ENCODE peak calls at places on chromosomes 3 and 15, in nine cellular contexts. One of them, this sample, is unnamed.

GRCh38 chr15:52804526-52805081 is 14.5 kb upstream of the ONECUT1 start:
- DNase-seq in psoas muscle: no peak
- DNase-seq in left lung: no peak
- DNase-seq in endothelial cell of umbilical vein: no peak
- DNase-seq in Peyer's patch: no peak
- DNase-seq in A549: no peak
- DNase-seq in right atrium auricular region: no peak
- DNase-seq in mammary epithelial cell: no peak
- DNase-seq in lower lobe of right lung: no peak
- DNase-seq in this sample: no peak

GRCh38 chr3:40593351-40593750 is 68.6 kb downstream of the ZNF621 start:
- DNase-seq in psoas muscle: no peak
- DNase-seq in left lung: no peak
- DNase-seq in endothelial cell of umbilical vein: no peak
- DNase-seq in Peyer's patch: no peak
- DNase-seq in A549: no peak
- DNase-seq in right atrium auricular region: no peak
- DNase-seq in mammary epithelial cell: peak; percentile 22
- DNase-seq in lower lobe of right lung: no peak
- DNase-seq in this sample: no peak

GRCh38 chr15:34116620-34117019 is 14.7 kb downstream of the PGBD4 start:
- DNase-seq in psoas muscle: no peak
- DNase-seq in left lung: no peak
- DNase-seq in endothelial cell of umbilical vein: no peak
- DNase-seq in Peyer's patch: no peak
- DNase-seq in A549: no peak
- DNase-seq in right atrium auricular region: no peak
- DNase-seq in mammary epithelial cell: no peak
- DNase-seq in lower lobe of right lung: no peak
- DNase-seq in this sample: no peak

GRCh38 chr3:104388624-104389023 is 978.1 kb upstream of the ALCAM start:
- DNase-seq in psoas muscle: no peak
- DNase-seq in left lung: no peak
- DNase-seq in endothelial cell of umbilical vein: peak; percentile 16
- DNase-seq in Peyer's patch: no peak
- DNase-seq in A549: no peak
- DNase-seq in right atrium auricular region: no peak
- DNase-seq in mammary epithelial cell: peak; percentile 5
- DNase-seq in lower lobe of right lung: no peak
- DNase-seq in this sample: peak; percentile 12

GRCh38 chr3:14451844-14452533 is 49.6 kb downstream of the SLC6A6 start:
- DNase-seq in psoas muscle: peak; percentile 82
- DNase-seq in left lung: no peak
- DNase-seq in endothelial cell of umbilical vein: peak; percentile 83
- DNase-seq in Peyer's patch: peak; percentile 77
- DNase-seq in A549: peak; percentile 93
- DNase-seq in right atrium auricular region: peak; percentile 78
- DNase-seq in mammary epithelial cell: no peak
- DNase-seq in lower lobe of right lung: no peak
- DNase-seq in this sample: peak; percentile 26

GRCh38 chr3:46663611-46664135 is 29.8 kb downstream of the ALS2CL start:
- DNase-seq in psoas muscle: no peak
- DNase-seq in left lung: no peak
- DNase-seq in endothelial cell of umbilical vein: peak; percentile 46
- DNase-seq in Peyer's patch: peak; percentile 41
- DNase-seq in A549: peak; percentile 3
- DNase-seq in right atrium auricular region: peak; percentile 54
- DNase-seq in mammary epithelial cell: no peak
- DNase-seq in lower lobe of right lung: peak; percentile 15
- DNase-seq in this sample: peak; percentile 19

GRCh38 chr15:85854345-85855097 is 59.8 kb upstream of the KLHL25 start:
- DNase-seq in psoas muscle: no peak
- DNase-seq in left lung: no peak
- DNase-seq in endothelial cell of umbilical vein: peak; percentile 65
- DNase-seq in Peyer's patch: peak; percentile 66
- DNase-seq in A549: peak; percentile 76
- DNase-seq in right atrium auricular region: no peak
- DNase-seq in mammary epithelial cell: peak; percentile 49
- DNase-seq in lower lobe of right lung: no peak
- DNase-seq in this sample: peak; percentile 40

GRCh38 chr15:80974914-80975313 is 14.7 kb downstream of the MESD start:
- DNase-seq in psoas muscle: no peak
- DNase-seq in left lung: no peak
- DNase-seq in endothelial cell of umbilical vein: no peak
- DNase-seq in Peyer's patch: no peak
- DNase-seq in A549: no peak
- DNase-seq in right atrium auricular region: no peak
- DNase-seq in mammary epithelial cell: no peak
- DNase-seq in lower lobe of right lung: no peak
- DNase-seq in this sample: no peak

DNA sequence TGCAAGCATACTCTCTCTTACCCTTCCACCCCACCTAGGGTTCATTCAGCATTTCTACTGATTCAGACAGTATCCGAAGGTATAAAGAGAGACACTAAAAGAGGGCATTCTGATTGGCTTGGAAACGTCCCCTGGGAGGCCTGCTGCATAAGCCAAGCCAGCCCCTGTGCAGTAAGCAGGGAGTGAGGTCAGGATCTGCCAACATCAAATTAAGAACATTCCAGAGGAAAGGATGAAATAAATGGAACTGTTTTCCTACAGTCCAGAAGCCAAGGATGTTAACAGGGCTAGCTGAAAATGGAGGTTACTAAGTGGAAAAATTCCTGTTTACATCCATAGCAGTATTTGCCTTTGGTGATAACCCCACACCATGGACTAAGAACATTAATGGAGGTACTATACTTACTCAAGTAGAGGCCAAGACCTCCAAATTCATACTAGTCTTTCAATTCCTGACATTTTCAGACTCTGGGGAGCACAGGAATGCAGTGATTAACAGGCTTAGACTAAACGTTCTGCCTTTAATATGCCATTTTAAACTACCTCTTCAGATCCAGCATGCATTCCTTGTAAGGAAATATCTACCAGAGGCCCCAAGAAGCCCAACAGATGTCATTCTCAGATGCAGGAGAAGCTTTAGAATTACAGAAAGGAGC is 34.5 kb downstream of the NPTN start:
- DNase-seq in psoas muscle: no peak
- DNase-seq in left lung: no peak
- DNase-seq in endothelial cell of umbilical vein: no peak
- DNase-seq in Peyer's patch: no peak
- DNase-seq in A549: no peak
- DNase-seq in right atrium auricular region: no peak
- DNase-seq in mammary epithelial cell: no peak
- DNase-seq in lower lobe of right lung: no peak
- DNase-seq in this sample: peak; percentile 27
- H3K4me1 ChIP-seq in psoas muscle: peaks cover 82% of the 10 kb centered on the region
- H3K4me1 ChIP-seq in left lung: peaks cover 32% of the 10 kb centered on the region
- H3K4me1 ChIP-seq in endothelial cell of umbilical vein: peaks cover 39% of the 10 kb centered on the region
- H3K4me1 ChIP-seq in Peyer's patch: no peaks in the 10 kb centered on the region
- H3K4me1 ChIP-seq in A549: peaks cover 41% of the 10 kb centered on the region
- H3K4me1 ChIP-seq in right atrium auricular region: no peaks in the 10 kb centered on the region
- H3K4me1 ChIP-seq in mammary epithelial cell: peaks cover 56% of the 10 kb centered on the region
- H3K4me1 ChIP-seq in lower lobe of right lung: peaks cover 92% of the 10 kb centered on the region
- H3K4me1 ChIP-seq in this sample: peaks cover 34% of the 10 kb centered on the region

DNA sequence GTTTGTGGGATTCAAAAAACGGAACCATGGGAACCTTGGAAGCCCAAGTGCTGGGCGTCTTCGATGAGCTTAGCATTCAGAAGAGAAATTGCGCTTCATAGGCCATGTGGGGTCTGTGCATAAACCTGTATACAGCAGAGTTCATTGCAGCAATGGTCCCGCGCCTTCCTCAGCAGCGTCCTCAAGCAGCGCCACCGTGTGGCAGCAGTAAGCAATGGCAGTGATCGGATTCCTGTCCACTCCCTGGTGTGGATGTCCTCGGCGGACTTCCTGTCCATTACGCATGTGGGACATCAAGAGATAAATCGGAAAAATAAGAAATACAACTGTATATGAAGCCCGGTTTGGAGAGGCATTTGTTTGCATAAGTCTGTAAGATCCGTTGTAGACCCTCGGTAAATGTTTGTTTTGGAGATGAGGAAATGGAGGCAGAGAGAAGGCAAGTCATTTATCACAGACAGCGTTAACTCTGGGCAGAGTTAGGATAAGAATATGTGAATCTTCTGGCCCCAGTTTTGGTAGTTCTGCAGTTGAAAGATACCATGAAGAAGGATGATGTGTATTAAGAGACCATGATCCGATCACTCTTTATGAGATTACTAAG is 57.7 kb downstream of the CNTN4 start:
- DNase-seq in psoas muscle: no peak
- DNase-seq in left lung: no peak
- DNase-seq in endothelial cell of umbilical vein: no peak
- DNase-seq in Peyer's patch: no peak
- DNase-seq in A549: peak; percentile 46
- DNase-seq in right atrium auricular region: no peak
- DNase-seq in mammary epithelial cell: no peak
- DNase-seq in lower lobe of right lung: no peak
- DNase-seq in this sample: peak; percentile 8
- TF ChIP-seq CTCF in psoas muscle: no peak
- TF ChIP-seq CTCF in left lung: peak; percentile 21
- TF ChIP-seq CTCF in endothelial cell of umbilical vein: peak; percentile 42
- TF ChIP-seq CTCF in Peyer's patch: peak; percentile 47
- TF ChIP-seq CTCF in A549: peak; percentile 20
- TF ChIP-seq CTCF in right atrium auricular region: peak; percentile 34
- TF ChIP-seq CTCF in mammary epithelial cell: peak; percentile 17
- TF ChIP-seq CTCF in lower lobe of right lung: peak; percentile 50
- TF ChIP-seq CTCF in this sample: peak; percentile 38

GRCh38 chr3:21694506-21694905 is 56.5 kb downstream of the ZNF385D start:
- DNase-seq in psoas muscle: no peak
- DNase-seq in left lung: no peak
- DNase-seq in endothelial cell of umbilical vein: no peak
- DNase-seq in Peyer's patch: no peak
- DNase-seq in A549: no peak
- DNase-seq in right atrium auricular region: no peak
- DNase-seq in mammary epithelial cell: no peak
- DNase-seq in lower lobe of right lung: no peak
- DNase-seq in this sample: no peak
- H3K4me3 ChIP-seq in psoas muscle: no peak overlapping the region
- H3K4me3 ChIP-seq in left lung: no peak overlapping the region
- H3K4me3 ChIP-seq in endothelial cell of umbilical vein: no peak overlapping the region
- H3K4me3 ChIP-seq in Peyer's patch: no peak overlapping the region
- H3K4me3 ChIP-seq in A549: no peak overlapping the region
- H3K4me3 ChIP-seq in right atrium auricular region: no peak overlapping the region
- H3K4me3 ChIP-seq in mammary epithelial cell: no peak overlapping the region
- H3K4me3 ChIP-seq in lower lobe of right lung: no peak overlapping the region
- H3K4me3 ChIP-seq in this sample: no peak overlapping the region

GRCh38 chr15:58442122-58442521 is 10.3 kb downstream of the LIPC start:
- DNase-seq in psoas muscle: no peak
- DNase-seq in left lung: no peak
- DNase-seq in endothelial cell of umbilical vein: no peak
- DNase-seq in Peyer's patch: peak; percentile 45
- DNase-seq in A549: peak; percentile 48
- DNase-seq in right atrium auricular region: no peak
- DNase-seq in mammary epithelial cell: peak; percentile 82
- DNase-seq in lower lobe of right lung: no peak
- DNase-seq in this sample: no peak
- H3K4me1 ChIP-seq in psoas muscle: peaks cover 32% of the 10 kb centered on the region
- H3K4me1 ChIP-seq in left lung: peaks cover 14% of the 10 kb centered on the region
- H3K4me1 ChIP-seq in endothelial cell of umbilical vein: peaks cover 32% of the 10 kb centered on the region
- H3K4me1 ChIP-seq in Peyer's patch: peaks cover 8% of the 10 kb centered on the region
- H3K4me1 ChIP-seq in A549: peaks cover 69% of the 10 kb centered on the region
- H3K4me1 ChIP-seq in right atrium auricular region: no peaks in the 10 kb centered on the region
- H3K4me1 ChIP-seq in mammary epithelial cell: peaks cover 36% of the 10 kb centered on the region
- H3K4me1 ChIP-seq in lower lobe of right lung: peaks cover 27% of the 10 kb centered on the region
- H3K4me1 ChIP-seq in this sample: peaks cover 4% of the 10 kb centered on the region

DNA sequence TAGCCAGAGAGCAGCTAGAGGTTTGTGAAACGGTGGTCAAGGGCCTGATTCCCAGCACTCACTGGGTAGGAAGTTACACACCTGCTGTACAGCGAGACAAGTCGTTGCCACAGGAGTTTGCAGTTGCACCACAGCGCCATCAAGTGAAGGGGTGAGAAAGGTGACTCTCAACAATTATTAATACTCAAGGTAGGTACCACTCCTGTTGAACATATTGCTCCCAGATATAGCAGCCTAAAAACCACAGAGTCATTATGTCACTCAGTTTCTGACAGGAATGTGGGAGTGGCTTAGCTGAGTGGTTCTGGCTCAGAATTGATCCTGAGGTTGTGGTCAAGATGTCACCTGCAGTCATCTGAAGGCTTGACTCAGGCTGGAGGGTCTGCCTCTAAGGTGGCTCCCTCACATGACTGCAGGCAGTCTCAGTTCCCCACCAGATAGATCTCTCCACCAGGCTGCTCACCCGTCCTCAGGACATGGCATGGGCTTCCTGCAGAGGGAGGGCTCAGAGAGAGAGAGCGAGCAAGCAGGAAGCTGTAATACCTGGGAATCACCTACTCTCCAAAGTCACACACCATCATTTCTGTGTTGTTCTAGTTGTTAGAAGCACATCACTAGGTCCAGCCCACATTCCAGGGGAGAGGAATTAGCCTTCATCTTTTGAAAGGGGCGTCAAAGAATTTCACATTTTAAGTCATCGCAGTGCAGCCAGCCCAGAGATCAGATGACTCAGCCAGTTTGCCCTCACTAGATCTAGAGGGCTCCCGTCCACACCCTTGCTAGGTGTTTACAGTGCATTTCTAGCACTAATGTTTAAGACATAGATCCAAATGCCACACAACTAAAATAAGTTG is 17.0 kb upstream of the ANO10 start:
- DNase-seq in psoas muscle: no peak
- DNase-seq in left lung: peak; percentile 53
- DNase-seq in endothelial cell of umbilical vein: peak; percentile 9
- DNase-seq in Peyer's patch: peak; percentile 80
- DNase-seq in A549: peak; percentile 54
- DNase-seq in right atrium auricular region: no peak
- DNase-seq in mammary epithelial cell: peak; percentile 58
- DNase-seq in lower lobe of right lung: peak; percentile 60
- DNase-seq in this sample: no peak
- TF ChIP-seq CTCF in psoas muscle: no peak
- TF ChIP-seq CTCF in left lung: no peak
- TF ChIP-seq CTCF in endothelial cell of umbilical vein: no peak
- TF ChIP-seq CTCF in Peyer's patch: peak; percentile 83
- TF ChIP-seq CTCF in A549: peak; percentile 44
- TF ChIP-seq CTCF in right atrium auricular region: no peak
- TF ChIP-seq CTCF in mammary epithelial cell: peak; percentile 51
- TF ChIP-seq CTCF in lower lobe of right lung: peak; percentile 31
- TF ChIP-seq CTCF in this sample: no peak

DNA sequence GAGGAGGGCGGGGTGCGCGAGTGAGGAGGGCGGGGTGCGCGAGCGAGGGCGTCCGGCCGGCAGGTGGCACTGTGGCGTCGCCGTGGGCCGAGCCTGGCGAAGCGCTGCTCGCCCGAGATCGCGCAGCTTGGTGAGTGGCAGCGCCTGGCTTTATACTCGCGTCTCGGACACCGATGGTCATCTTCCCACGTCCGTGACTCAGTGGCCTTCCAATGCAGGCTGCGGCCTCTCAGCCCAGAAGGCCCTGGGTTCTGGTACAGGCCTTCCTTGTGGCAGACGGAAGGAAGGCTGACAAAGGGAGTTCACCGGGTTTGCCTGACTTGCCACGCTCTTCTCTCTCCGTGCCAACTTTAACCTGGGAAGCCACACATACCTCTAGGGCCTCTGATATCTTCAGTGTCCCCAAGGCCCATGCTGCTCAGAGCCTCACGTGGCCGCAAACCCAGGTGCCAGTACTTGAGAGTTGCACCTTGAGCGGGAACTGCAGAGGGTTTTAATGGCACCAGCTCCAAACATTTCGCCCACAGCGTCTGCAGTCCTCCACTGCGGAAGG is 195.3 kb upstream of the LYSMD4 start:
- DNase-seq in psoas muscle: peak; percentile 76
- DNase-seq in left lung: peak; percentile 88
- DNase-seq in endothelial cell of umbilical vein: peak; percentile 54
- DNase-seq in Peyer's patch: peak; percentile 93
- DNase-seq in A549: peak; percentile 79
- DNase-seq in right atrium auricular region: peak; percentile 85
- DNase-seq in mammary epithelial cell: peak; percentile 65
- DNase-seq in lower lobe of right lung: peak; percentile 90
- DNase-seq in this sample: peak; percentile 75
- H3K4me3 ChIP-seq in psoas muscle: peak overlapping the region; percentile 68
- H3K4me3 ChIP-seq in left lung: peak overlapping the region; percentile 26
- H3K4me3 ChIP-seq in endothelial cell of umbilical vein: peak overlapping the region; percentile 61
- H3K4me3 ChIP-seq in Peyer's patch: peak overlapping the region; percentile 61
- H3K4me3 ChIP-seq in A549: peak overlapping the region; percentile 45
- H3K4me3 ChIP-seq in right atrium auricular region: peak overlapping the region; percentile 25
- H3K4me3 ChIP-seq in mammary epithelial cell: peak overlapping the region; percentile 69
- H3K4me3 ChIP-seq in lower lobe of right lung: peak overlapping the region; percentile 52
- H3K4me3 ChIP-seq in this sample: peak overlapping the region; percentile 39